ENCODE peak calls at places on chromosomes 11 and 22, in five cellular contexts. One of them, this sample, is unnamed.

GRCh38 chr11:125464266-125464662 is 31.8 kb downstream of the FEZ1 start:
- DNase-seq in HL-60: no peak
- DNase-seq in K562: peak
- DNase-seq in HepG2: no peak
- DNase-seq in GM12878: no peak
- DNase-seq in this sample: no peak

GRCh38 chr11:128931661-128932060 is 11.0 kb downstream of the TP53AIP1 start:
- DNase-seq in HL-60: no peak
- DNase-seq in K562: no peak
- DNase-seq in HepG2: no peak
- DNase-seq in GM12878: no peak
- DNase-seq in this sample: no peak

GRCh38 chr11:69335461-69336386 is 41.8 kb downstream of the MYEOV start:
- DNase-seq in HL-60: no peak
- DNase-seq in K562: peak
- DNase-seq in HepG2: no peak
- DNase-seq in GM12878: no peak
- DNase-seq in this sample: no peak

GRCh38 chr22:19730662-19731360 is 7.5 kb downstream of the GP1BB start:
- DNase-seq in HL-60: peak
- DNase-seq in K562: peak
- DNase-seq in HepG2: peak
- DNase-seq in GM12878: no peak
- DNase-seq in this sample: peak

GRCh38 chr11:63833048-63833447 is 5.9 kb upstream of the MARK2 start:
- DNase-seq in HL-60: no peak
- DNase-seq in K562: no peak
- DNase-seq in HepG2: no peak
- DNase-seq in GM12878: no peak
- DNase-seq in this sample: no peak

GRCh38 chr22:50303848-50304527 is 3.5 kb downstream of the PLXNB2 start:
- DNase-seq in HL-60: peak
- DNase-seq in K562: peak
- DNase-seq in HepG2: peak
- DNase-seq in GM12878: no peak
- DNase-seq in this sample: peak

GRCh38 chr11:119448380-119448779 is 25.4 kb upstream of the THY1 start:
- DNase-seq in HL-60: no peak
- DNase-seq in K562: no peak
- DNase-seq in HepG2: no peak
- DNase-seq in GM12878: no peak
- DNase-seq in this sample: no peak

GRCh38 chr11:78313181-78313788 is 104.3 kb downstream of the GAB2 start:
- DNase-seq in HL-60: no peak
- DNase-seq in K562: no peak
- DNase-seq in HepG2: peak
- DNase-seq in GM12878: no peak
- DNase-seq in this sample: no peak

GRCh38 chr11:93727985-93728791 is 13.1 kb downstream of the TAF1D start:
- DNase-seq in HL-60: no peak
- DNase-seq in K562: no peak
- DNase-seq in HepG2: no peak
- DNase-seq in GM12878: no peak
- DNase-seq in this sample: no peak

GRCh38 chr11:73372371-73372993 is 3.7 kb upstream of the RELT start:
- DNase-seq in HL-60: peak
- DNase-seq in K562: no peak
- DNase-seq in HepG2: peak
- DNase-seq in GM12878: no peak
- DNase-seq in this sample: no peak

GRCh38 chr11:67345949-67346819 is 7.2 kb downstream of the POLD4 start:
- DNase-seq in HL-60: no peak
- DNase-seq in K562: no peak
- DNase-seq in HepG2: peak
- DNase-seq in GM12878: peak
- DNase-seq in this sample: peak

GRCh38 chr22:46783721-46784120 is 21.3 kb downstream of the TBC1D22A start:
- DNase-seq in HL-60: no peak
- DNase-seq in K562: no peak
- DNase-seq in HepG2: no peak
- DNase-seq in GM12878: no peak
- DNase-seq in this sample: no peak

GRCh38 chr11:58513747-58514367 is 6.0 kb upstream of the OR5B21 start:
- DNase-seq in HL-60: no peak
- DNase-seq in K562: peak
- DNase-seq in HepG2: peak
- DNase-seq in GM12878: no peak
- DNase-seq in this sample: peak

GRCh38 chr11:26993965-26994446 is at the start of gene FIBIN:
- DNase-seq in HL-60: no peak
- DNase-seq in K562: no peak
- DNase-seq in HepG2: no peak
- DNase-seq in GM12878: no peak
- DNase-seq in this sample: no peak

GRCh38 chr11:69280994-69281393 is 13.0 kb upstream of the MYEOV start:
- DNase-seq in HL-60: no peak
- DNase-seq in K562: no peak
- DNase-seq in HepG2: no peak
- DNase-seq in GM12878: no peak
- DNase-seq in this sample: no peak

GRCh38 chr11:126477526-126478275 is 122.2 kb downstream of the ST3GAL4 start:
- DNase-seq in HL-60: peak
- DNase-seq in K562: no peak
- DNase-seq in HepG2: no peak
- DNase-seq in GM12878: no peak
- DNase-seq in this sample: no peak

GRCh38 chr11:28900427-28900826 is 792.2 kb downstream of the METTL15 start:
- DNase-seq in HL-60: no peak
- DNase-seq in K562: no peak
- DNase-seq in HepG2: no peak
- DNase-seq in GM12878: no peak
- DNase-seq in this sample: no peak

GRCh38 chr11:28899706-28900105 is 791.5 kb downstream of the METTL15 start:
- DNase-seq in HL-60: no peak
- DNase-seq in K562: no peak
- DNase-seq in HepG2: no peak
- DNase-seq in GM12878: no peak
- DNase-seq in this sample: no peak

GRCh38 chr11:28903716-28904115 is 795.5 kb downstream of the METTL15 start:
- DNase-seq in HL-60: no peak
- DNase-seq in K562: no peak
- DNase-seq in HepG2: no peak
- DNase-seq in GM12878: no peak
- DNase-seq in this sample: no peak
- TF ChIP-seq GABPA in HL-60: no peak
- TF ChIP-seq GABPA in K562: no peak
- TF ChIP-seq GABPA in HepG2: no peak
- TF ChIP-seq GABPA in GM12878: no peak
- TF ChIP-seq GABPA in this sample: no peak

DNA sequence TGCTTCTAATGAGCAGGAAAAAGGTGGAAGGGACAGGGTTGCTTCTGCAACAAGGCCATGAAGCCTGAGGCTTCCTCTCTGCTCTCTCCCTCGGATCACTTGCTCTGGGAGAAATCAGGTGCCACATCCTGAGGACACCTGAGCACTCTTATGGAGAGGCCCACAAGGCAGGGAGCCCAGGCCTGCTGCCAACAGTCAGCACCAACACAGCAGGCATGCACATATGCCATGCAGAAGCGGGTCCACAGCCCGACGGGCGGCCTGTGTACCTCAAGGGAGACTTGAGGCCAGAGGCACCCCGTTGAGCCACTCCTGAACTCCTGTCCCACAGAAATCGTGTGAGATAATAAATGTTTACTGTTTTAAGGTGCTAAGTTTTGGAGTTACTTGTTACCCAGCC is 9.5 kb downstream of the TTLL12 start:
- DNase-seq in HL-60: no peak
- DNase-seq in K562: no peak
- DNase-seq in HepG2: no peak
- DNase-seq in GM12878: no peak
- DNase-seq in this sample: no peak
- TF ChIP-seq GABPA in HL-60: no peak
- TF ChIP-seq GABPA in K562: no peak
- TF ChIP-seq GABPA in HepG2: no peak
- TF ChIP-seq GABPA in GM12878: no peak
- TF ChIP-seq GABPA in this sample: no peak

DNA sequence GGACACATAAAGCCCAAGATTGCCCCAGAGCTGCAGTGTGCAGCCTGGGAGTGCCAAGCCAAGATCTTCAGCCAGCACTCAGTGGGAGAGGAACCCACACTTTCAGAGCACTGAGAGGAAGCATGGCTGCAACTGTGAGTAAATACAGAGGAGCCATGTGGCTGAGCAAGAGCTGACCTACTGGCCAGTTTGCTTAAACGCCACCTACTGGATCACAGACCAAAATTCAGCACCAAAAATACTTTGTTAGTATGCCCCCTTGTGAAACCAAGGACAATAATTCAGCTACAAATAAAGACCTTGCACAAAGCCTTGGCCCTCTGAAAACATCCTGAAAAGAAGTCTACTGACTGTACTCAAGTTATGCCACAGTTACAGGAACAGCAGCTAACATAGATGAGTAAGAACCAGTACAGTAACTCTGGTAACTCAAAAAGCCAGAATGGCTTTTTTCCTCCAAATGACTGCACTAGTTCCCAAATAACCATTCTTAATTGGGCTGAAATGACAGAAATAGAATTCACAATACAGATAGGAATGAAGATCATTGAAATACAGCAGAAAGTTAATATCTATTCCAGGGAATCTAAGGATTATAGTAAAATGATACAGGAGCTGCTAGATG is 10.1 kb upstream of the OR4A15 start:
- DNase-seq in HL-60: no peak
- DNase-seq in K562: no peak
- DNase-seq in HepG2: no peak
- DNase-seq in GM12878: no peak
- DNase-seq in this sample: no peak
- TF ChIP-seq GABPA in HL-60: no peak
- TF ChIP-seq GABPA in K562: no peak
- TF ChIP-seq GABPA in HepG2: no peak
- TF ChIP-seq GABPA in GM12878: no peak
- TF ChIP-seq GABPA in this sample: no peak

GRCh38 chr11:2519879-2520735 is 75.3 kb downstream of the KCNQ1 start:
- DNase-seq in HL-60: no peak
- DNase-seq in K562: no peak
- DNase-seq in HepG2: no peak
- DNase-seq in GM12878: no peak
- DNase-seq in this sample: peak
- TF ChIP-seq GABPA in HL-60: no peak
- TF ChIP-seq GABPA in K562: no peak
- TF ChIP-seq GABPA in HepG2: no peak
- TF ChIP-seq GABPA in GM12878: no peak
- TF ChIP-seq GABPA in this sample: no peak

GRCh38 chr11:62395885-62396778 is 22.7 kb upstream of the SCGB1A1 start:
- DNase-seq in HL-60: no peak
- DNase-seq in K562: peak
- DNase-seq in HepG2: no peak
- DNase-seq in GM12878: no peak
- DNase-seq in this sample: no peak

GRCh38 chr11:62393735-62394134 is 25.1 kb upstream of the SCGB1A1 start:
- DNase-seq in HL-60: no peak
- DNase-seq in K562: no peak
- DNase-seq in HepG2: no peak
- DNase-seq in GM12878: no peak
- DNase-seq in this sample: no peak

GRCh38 chr11:62392506-62392905 is 26.3 kb upstream of the SCGB1A1 start:
- DNase-seq in HL-60: no peak
- DNase-seq in K562: peak
- DNase-seq in HepG2: no peak
- DNase-seq in GM12878: no peak
- DNase-seq in this sample: no peak

GRCh38 chr11:62392944-62393628 is 25.7 kb upstream of the SCGB1A1 start:
- DNase-seq in HL-60: no peak
- DNase-seq in K562: peak
- DNase-seq in HepG2: peak
- DNase-seq in GM12878: no peak
- DNase-seq in this sample: no peak

GRCh38 chr11:62394825-62395538 is 23.9 kb upstream of the SCGB1A1 start:
- DNase-seq in HL-60: no peak
- DNase-seq in K562: peak
- DNase-seq in HepG2: peak
- DNase-seq in GM12878: peak
- DNase-seq in this sample: peak
- TF ChIP-seq GABPA in HL-60: no peak
- TF ChIP-seq GABPA in K562: no peak
- TF ChIP-seq GABPA in HepG2: no peak
- TF ChIP-seq GABPA in GM12878: no peak
- TF ChIP-seq GABPA in this sample: no peak

DNA sequence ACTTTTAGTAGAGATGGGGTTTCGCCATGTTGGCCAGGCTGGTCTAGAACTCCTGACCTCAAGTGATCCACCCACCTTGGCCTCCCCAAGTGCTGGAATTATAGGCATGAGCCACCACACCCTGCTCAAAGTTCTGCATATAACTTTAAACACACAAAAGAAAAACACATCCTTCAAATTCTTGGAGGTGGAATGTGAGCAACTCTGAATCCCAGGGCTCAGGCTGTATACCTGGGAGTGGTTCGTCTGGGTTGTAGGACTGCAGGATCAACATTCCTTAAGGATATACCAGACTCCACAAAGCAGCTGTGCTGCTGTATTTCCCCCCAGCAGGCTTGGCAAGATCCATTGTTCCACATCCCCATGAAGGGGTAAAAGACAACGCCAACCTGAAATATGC is 12.4 kb upstream of the RPS3 start:
- DNase-seq in HL-60: no peak
- DNase-seq in K562: no peak
- DNase-seq in HepG2: no peak
- DNase-seq in GM12878: no peak
- DNase-seq in this sample: no peak
- TF ChIP-seq GABPA in HL-60: no peak
- TF ChIP-seq GABPA in K562: no peak
- TF ChIP-seq GABPA in HepG2: no peak
- TF ChIP-seq GABPA in GM12878: no peak
- TF ChIP-seq GABPA in this sample: no peak

DNA sequence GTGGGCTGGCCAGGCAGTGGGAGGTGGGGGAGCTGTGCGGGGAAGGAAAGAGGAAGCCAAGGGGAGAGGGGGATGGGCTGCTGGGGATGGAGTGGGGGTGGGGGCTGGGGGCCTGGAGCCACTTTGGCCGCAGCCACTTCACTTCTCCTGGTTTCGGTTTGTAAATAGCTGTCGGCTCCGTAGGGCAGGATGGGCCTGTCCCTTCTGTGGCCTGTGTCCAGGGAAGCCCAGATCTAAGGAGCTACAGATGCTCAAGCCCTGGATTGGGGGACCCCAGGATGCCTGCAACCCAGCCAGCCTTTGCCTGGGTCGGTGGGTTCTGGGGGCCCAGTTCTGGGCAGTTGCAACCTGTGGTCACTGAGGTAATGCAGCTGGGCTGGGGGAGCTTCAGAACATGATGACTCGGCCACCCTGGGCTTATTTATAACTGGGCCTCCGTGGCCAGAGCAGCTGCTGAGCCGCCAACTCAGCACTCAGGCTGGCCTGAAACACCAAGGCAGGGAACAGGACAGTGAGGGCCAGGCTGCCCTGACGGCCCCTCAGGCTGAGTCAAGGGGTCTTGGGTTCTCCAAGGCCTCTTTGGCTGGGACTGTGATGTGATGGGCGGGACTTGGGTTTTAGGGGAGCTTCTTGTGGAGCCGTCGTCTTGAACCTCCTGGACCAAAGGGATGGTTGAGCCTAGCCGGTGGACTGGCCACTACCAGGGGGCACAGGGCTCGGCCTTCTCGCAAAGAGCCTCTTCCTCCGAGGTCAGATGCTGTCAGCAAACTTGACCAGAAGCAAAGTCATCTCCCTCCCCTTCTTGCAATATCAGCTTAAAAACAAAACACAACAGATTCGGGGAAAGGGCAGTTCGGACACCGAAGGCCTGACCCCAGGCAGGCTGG is 15.0 kb upstream of the SLC39A13 start:
- DNase-seq in HL-60: peak
- DNase-seq in K562: peak
- DNase-seq in HepG2: no peak
- DNase-seq in GM12878: no peak
- DNase-seq in this sample: no peak
- TF ChIP-seq GABPA in HL-60: no peak
- TF ChIP-seq GABPA in K562: no peak
- TF ChIP-seq GABPA in HepG2: no peak
- TF ChIP-seq GABPA in GM12878: no peak
- TF ChIP-seq GABPA in this sample: no peak